ENCODE peak calls at places on chromosomes 4 and X, in eight cellular contexts. One of them, this sample, is unnamed.

GRCh38 chrX:101230636-101231035 is 11.1 kb downstream of the DRP2 start:
- DNase-seq in A549: no peak
- DNase-seq in heart right ventricle: no peak
- DNase-seq in naive thymus-derived CD4-positive, alpha-beta T cell: no peak
- DNase-seq in right lobe of liver: no peak
- DNase-seq in endodermal cell: no peak
- DNase-seq in upper lobe of right lung: no peak
- DNase-seq in OCI-LY7: no peak
- DNase-seq in this sample: no peak

GRCh38 chrX:40012800-40013682 is 84.7 kb downstream of the BCOR start:
- DNase-seq in endodermal cell: peak; percentile 84
- DNase-seq in OCI-LY7: peak; percentile 77
- DNase-seq in heart right ventricle: peak; percentile 75
- DNase-seq in upper lobe of right lung: peak; percentile 76
- DNase-seq in naive thymus-derived CD4-positive, alpha-beta T cell: peak; percentile 18
- DNase-seq in right lobe of liver: peak; percentile 65
- DNase-seq in A549: peak; percentile 62
- DNase-seq in this sample: peak; percentile 83

GRCh38 chr4:36288727-36289126 is 7.3 kb downstream of the DTHD1 start:
- DNase-seq in upper lobe of right lung: no peak
- DNase-seq in OCI-LY7: no peak
- DNase-seq in A549: no peak
- DNase-seq in endodermal cell: no peak
- DNase-seq in right lobe of liver: no peak
- DNase-seq in heart right ventricle: no peak
- DNase-seq in naive thymus-derived CD4-positive, alpha-beta T cell: no peak
- DNase-seq in this sample: no peak

GRCh38 chrX:136021903-136022302 is 36.7 kb downstream of the SLC9A6 start:
- DNase-seq in naive thymus-derived CD4-positive, alpha-beta T cell: no peak
- DNase-seq in endodermal cell: no peak
- DNase-seq in right lobe of liver: no peak
- DNase-seq in upper lobe of right lung: no peak
- DNase-seq in heart right ventricle: no peak
- DNase-seq in A549: no peak
- DNase-seq in OCI-LY7: no peak
- DNase-seq in this sample: no peak

GRCh38 chrX:154409222-154409871 is at the start of gene DNASE1L1:
- DNase-seq in A549: peak; percentile 91
- DNase-seq in endodermal cell: peak; percentile 97
- DNase-seq in naive thymus-derived CD4-positive, alpha-beta T cell: no peak
- DNase-seq in right lobe of liver: peak; percentile 82
- DNase-seq in upper lobe of right lung: peak; percentile 92
- DNase-seq in heart right ventricle: peak; percentile 83
- DNase-seq in OCI-LY7: no peak
- DNase-seq in this sample: peak; percentile 94

GRCh38 chrX:43880439-43880838 is 1.8 kb downstream of the MAOB start:
- DNase-seq in OCI-LY7: no peak
- DNase-seq in endodermal cell: no peak
- DNase-seq in naive thymus-derived CD4-positive, alpha-beta T cell: no peak
- DNase-seq in A549: no peak
- DNase-seq in upper lobe of right lung: no peak
- DNase-seq in heart right ventricle: no peak
- DNase-seq in right lobe of liver: no peak
- DNase-seq in this sample: no peak

GRCh38 chr4:171719691-171720090 is 93.5 kb upstream of the GALNTL6 start:
- DNase-seq in OCI-LY7: no peak
- DNase-seq in naive thymus-derived CD4-positive, alpha-beta T cell: no peak
- DNase-seq in A549: no peak
- DNase-seq in heart right ventricle: no peak
- DNase-seq in endodermal cell: no peak
- DNase-seq in upper lobe of right lung: no peak
- DNase-seq in right lobe of liver: no peak
- DNase-seq in this sample: no peak

GRCh38 chr4:119683518-119683917 is 54.9 kb upstream of the PDE5A start:
- DNase-seq in heart right ventricle: no peak
- DNase-seq in naive thymus-derived CD4-positive, alpha-beta T cell: no peak
- DNase-seq in upper lobe of right lung: no peak
- DNase-seq in A549: peak; percentile 37
- DNase-seq in endodermal cell: no peak
- DNase-seq in OCI-LY7: no peak
- DNase-seq in right lobe of liver: no peak
- DNase-seq in this sample: no peak

GRCh38 chrX:22575161-22575845 is 302.6 kb downstream of the CBLL2 start:
- DNase-seq in A549: no peak
- DNase-seq in right lobe of liver: no peak
- DNase-seq in OCI-LY7: no peak
- DNase-seq in upper lobe of right lung: no peak
- DNase-seq in naive thymus-derived CD4-positive, alpha-beta T cell: no peak
- DNase-seq in heart right ventricle: no peak
- DNase-seq in endodermal cell: no peak
- DNase-seq in this sample: no peak

GRCh38 chrX:110320588-110320987 is 2.7 kb upstream of the AMMECR1 start:
- DNase-seq in A549: no peak
- DNase-seq in right lobe of liver: no peak
- DNase-seq in heart right ventricle: no peak
- DNase-seq in naive thymus-derived CD4-positive, alpha-beta T cell: no peak
- DNase-seq in endodermal cell: no peak
- DNase-seq in OCI-LY7: no peak
- DNase-seq in upper lobe of right lung: no peak
- DNase-seq in this sample: no peak

GRCh38 chr4:123478859-123479345 is 82.3 kb downstream of the SPRY1 start:
- DNase-seq in A549: no peak
- DNase-seq in heart right ventricle: no peak
- DNase-seq in endodermal cell: no peak
- DNase-seq in right lobe of liver: peak; percentile 21
- DNase-seq in upper lobe of right lung: peak; percentile 80
- DNase-seq in naive thymus-derived CD4-positive, alpha-beta T cell: no peak
- DNase-seq in OCI-LY7: peak; percentile 78
- DNase-seq in this sample: no peak

GRCh38 chrX:71911023-71911730 is 532 bp downstream of the NHSL2 start:
- DNase-seq in endodermal cell: peak; percentile 87
- DNase-seq in A549: peak; percentile 64
- DNase-seq in upper lobe of right lung: no peak
- DNase-seq in OCI-LY7: no peak
- DNase-seq in heart right ventricle: no peak
- DNase-seq in right lobe of liver: peak; percentile 43
- DNase-seq in naive thymus-derived CD4-positive, alpha-beta T cell: no peak
- DNase-seq in this sample: no peak

GRCh38 chr4:52659722-52660261 is 691 bp upstream of the USP46 start:
- DNase-seq in endodermal cell: peak; percentile 70
- DNase-seq in upper lobe of right lung: peak; percentile 84
- DNase-seq in naive thymus-derived CD4-positive, alpha-beta T cell: no peak
- DNase-seq in heart right ventricle: peak; percentile 74
- DNase-seq in OCI-LY7: peak; percentile 26
- DNase-seq in right lobe of liver: peak; percentile 79
- DNase-seq in A549: peak; percentile 21
- DNase-seq in this sample: peak; percentile 76

GRCh38 chrX:87063622-87064021 is 454.0 kb upstream of the KLHL4 start:
- DNase-seq in right lobe of liver: no peak
- DNase-seq in endodermal cell: no peak
- DNase-seq in upper lobe of right lung: no peak
- DNase-seq in heart right ventricle: no peak
- DNase-seq in A549: no peak
- DNase-seq in naive thymus-derived CD4-positive, alpha-beta T cell: no peak
- DNase-seq in OCI-LY7: no peak
- DNase-seq in this sample: no peak

GRCh38 chr4:153988446-153988845 is 199.6 kb upstream of the SFRP2 start:
- DNase-seq in upper lobe of right lung: no peak
- DNase-seq in naive thymus-derived CD4-positive, alpha-beta T cell: no peak
- DNase-seq in heart right ventricle: no peak
- DNase-seq in A549: no peak
- DNase-seq in OCI-LY7: no peak
- DNase-seq in right lobe of liver: no peak
- DNase-seq in endodermal cell: no peak
- DNase-seq in this sample: no peak

GRCh38 chr4:76977731-76978350 is 28.3 kb downstream of the SEPTIN11 start:
- DNase-seq in upper lobe of right lung: no peak
- DNase-seq in right lobe of liver: no peak
- DNase-seq in OCI-LY7: no peak
- DNase-seq in heart right ventricle: no peak
- DNase-seq in naive thymus-derived CD4-positive, alpha-beta T cell: no peak
- DNase-seq in endodermal cell: no peak
- DNase-seq in A549: no peak
- DNase-seq in this sample: no peak

GRCh38 chrX:129540068-129540653 is at the start of gene OCRL:
- DNase-seq in A549: peak; percentile 72
- DNase-seq in naive thymus-derived CD4-positive, alpha-beta T cell: peak; percentile 45
- DNase-seq in right lobe of liver: peak; percentile 71
- DNase-seq in heart right ventricle: peak; percentile 61
- DNase-seq in upper lobe of right lung: peak; percentile 85
- DNase-seq in endodermal cell: peak; percentile 89
- DNase-seq in OCI-LY7: peak; percentile 74
- DNase-seq in this sample: peak; percentile 79

GRCh38 chr4:176380352-176381157 is 60.8 kb downstream of the SPCS3 start:
- DNase-seq in endodermal cell: no peak
- DNase-seq in A549: no peak
- DNase-seq in right lobe of liver: no peak
- DNase-seq in naive thymus-derived CD4-positive, alpha-beta T cell: no peak
- DNase-seq in heart right ventricle: no peak
- DNase-seq in upper lobe of right lung: no peak
- DNase-seq in OCI-LY7: no peak
- DNase-seq in this sample: no peak

GRCh38 chrX:24900234-24900633 is 115.5 kb downstream of the ARX start:
- DNase-seq in upper lobe of right lung: no peak
- DNase-seq in right lobe of liver: no peak
- DNase-seq in A549: no peak
- DNase-seq in endodermal cell: no peak
- DNase-seq in heart right ventricle: no peak
- DNase-seq in naive thymus-derived CD4-positive, alpha-beta T cell: no peak
- DNase-seq in OCI-LY7: no peak
- DNase-seq in this sample: no peak

GRCh38 chrX:83008415-83008814 is 499.7 kb upstream of the POU3F4 start:
- DNase-seq in endodermal cell: no peak
- DNase-seq in right lobe of liver: no peak
- DNase-seq in OCI-LY7: peak; percentile 37
- DNase-seq in A549: peak; percentile 1
- DNase-seq in naive thymus-derived CD4-positive, alpha-beta T cell: no peak
- DNase-seq in upper lobe of right lung: no peak
- DNase-seq in heart right ventricle: no peak
- DNase-seq in this sample: no peak

GRCh38 chrX:150362599-150363481 is at the start of gene MAMLD1:
- DNase-seq in right lobe of liver: peak; percentile 80
- DNase-seq in naive thymus-derived CD4-positive, alpha-beta T cell: peak; percentile 31
- DNase-seq in OCI-LY7: no peak
- DNase-seq in A549: peak; percentile 82
- DNase-seq in upper lobe of right lung: peak; percentile 82
- DNase-seq in heart right ventricle: peak; percentile 68
- DNase-seq in endodermal cell: peak; percentile 71
- DNase-seq in this sample: peak; percentile 71

GRCh38 chr4:168441412-168441811 is 38.9 kb downstream of the DDX60L start:
- DNase-seq in naive thymus-derived CD4-positive, alpha-beta T cell: no peak
- DNase-seq in endodermal cell: no peak
- DNase-seq in OCI-LY7: no peak
- DNase-seq in upper lobe of right lung: no peak
- DNase-seq in heart right ventricle: no peak
- DNase-seq in A549: no peak
- DNase-seq in right lobe of liver: no peak
- DNase-seq in this sample: no peak

GRCh38 chrX:21865436-21865835 is 9.6 kb downstream of the YY2 start:
- DNase-seq in A549: no peak
- DNase-seq in right lobe of liver: no peak
- DNase-seq in OCI-LY7: no peak
- DNase-seq in upper lobe of right lung: no peak
- DNase-seq in heart right ventricle: no peak
- DNase-seq in endodermal cell: no peak
- DNase-seq in naive thymus-derived CD4-positive, alpha-beta T cell: no peak
- DNase-seq in this sample: no peak

DNA sequence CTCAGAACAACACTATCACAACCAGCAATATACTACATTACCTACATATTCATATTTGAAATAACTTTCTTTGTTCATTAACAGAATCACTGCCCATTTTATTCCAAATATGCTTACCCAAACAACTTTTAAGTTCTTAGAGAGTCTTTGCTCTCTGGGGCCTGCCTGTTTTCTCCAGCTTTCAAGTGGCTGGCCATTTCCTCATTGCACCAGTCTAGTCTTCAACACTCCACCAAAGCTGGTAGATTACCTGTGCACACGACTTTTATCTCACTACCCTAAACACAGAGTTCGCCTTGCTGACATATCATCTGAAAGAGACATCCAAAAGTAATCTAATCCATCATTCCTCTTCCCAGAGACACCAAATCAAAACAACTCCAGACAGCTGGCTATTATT is 66.2 kb downstream of the PRDM5 start:
- DNase-seq in naive thymus-derived CD4-positive, alpha-beta T cell: no peak
- DNase-seq in A549: no peak
- DNase-seq in heart right ventricle: no peak
- DNase-seq in upper lobe of right lung: no peak
- DNase-seq in right lobe of liver: no peak
- DNase-seq in OCI-LY7: no peak
- DNase-seq in endodermal cell: no peak
- DNase-seq in this sample: no peak
- H3K4me1 ChIP-seq in naive thymus-derived CD4-positive, alpha-beta T cell: no peaks in the 10 kb centered on the region
- H3K4me1 ChIP-seq in A549: no peaks in the 10 kb centered on the region
- H3K4me1 ChIP-seq in heart right ventricle: no peaks in the 10 kb centered on the region
- H3K4me1 ChIP-seq in upper lobe of right lung: peaks cover 5% of the 10 kb centered on the region
- H3K4me1 ChIP-seq in right lobe of liver: no peaks in the 10 kb centered on the region
- H3K4me1 ChIP-seq in OCI-LY7: peaks cover 33% of the 10 kb centered on the region
- H3K4me1 ChIP-seq in endodermal cell: no peaks in the 10 kb centered on the region
- H3K4me1 ChIP-seq in this sample: no peaks in the 10 kb centered on the region

GRCh38 chr4:41044791-41045190 is 169.6 kb downstream of the APBB2 start:
- DNase-seq in naive thymus-derived CD4-positive, alpha-beta T cell: no peak
- DNase-seq in right lobe of liver: no peak
- DNase-seq in upper lobe of right lung: no peak
- DNase-seq in OCI-LY7: no peak
- DNase-seq in A549: no peak
- DNase-seq in endodermal cell: no peak
- DNase-seq in heart right ventricle: no peak
- DNase-seq in this sample: no peak
- H3K4me1 ChIP-seq in naive thymus-derived CD4-positive, alpha-beta T cell: no peaks in the 10 kb centered on the region
- H3K4me1 ChIP-seq in right lobe of liver: no peaks in the 10 kb centered on the region
- H3K4me1 ChIP-seq in upper lobe of right lung: no peaks in the 10 kb centered on the region
- H3K4me1 ChIP-seq in OCI-LY7: no peaks in the 10 kb centered on the region
- H3K4me1 ChIP-seq in A549: no peaks in the 10 kb centered on the region
- H3K4me1 ChIP-seq in endodermal cell: no peaks in the 10 kb centered on the region
- H3K4me1 ChIP-seq in heart right ventricle: peaks cover 13% of the 10 kb centered on the region
- H3K4me1 ChIP-seq in this sample: no peaks in the 10 kb centered on the region

DNA sequence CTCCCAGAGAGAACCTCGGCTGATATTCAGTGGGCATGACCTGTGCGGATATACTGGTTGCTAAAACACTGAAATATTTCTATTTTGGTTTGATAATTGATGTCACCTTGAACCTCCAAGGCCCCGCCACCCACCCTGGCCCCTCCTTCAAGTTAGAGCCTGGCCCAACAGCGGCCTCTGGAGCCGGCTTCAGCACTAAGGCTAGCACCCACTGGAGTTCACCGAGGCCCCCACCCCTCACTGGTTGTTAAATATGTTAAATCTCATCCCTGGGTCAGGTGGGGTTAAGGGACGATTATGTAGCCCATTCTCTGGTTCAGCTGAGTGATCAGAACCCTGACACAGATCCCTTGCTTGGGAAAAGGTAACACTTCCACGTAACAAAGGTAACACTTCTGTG is 24.3 kb downstream of the SEL1L3 start:
- DNase-seq in naive thymus-derived CD4-positive, alpha-beta T cell: no peak
- DNase-seq in heart right ventricle: no peak
- DNase-seq in right lobe of liver: no peak
- DNase-seq in A549: no peak
- DNase-seq in endodermal cell: peak; percentile 77
- DNase-seq in OCI-LY7: no peak
- DNase-seq in upper lobe of right lung: no peak
- DNase-seq in this sample: no peak
- H3K4me1 ChIP-seq in naive thymus-derived CD4-positive, alpha-beta T cell: peaks cover 5% of the 10 kb centered on the region
- H3K4me1 ChIP-seq in heart right ventricle: peaks cover 4% of the 10 kb centered on the region
- H3K4me1 ChIP-seq in right lobe of liver: no peaks in the 10 kb centered on the region
- H3K4me1 ChIP-seq in A549: no peaks in the 10 kb centered on the region
- H3K4me1 ChIP-seq in endodermal cell: no peaks in the 10 kb centered on the region
- H3K4me1 ChIP-seq in OCI-LY7: peaks cover 16% of the 10 kb centered on the region
- H3K4me1 ChIP-seq in upper lobe of right lung: peaks cover 10% of the 10 kb centered on the region
- H3K4me1 ChIP-seq in this sample: peaks cover 4% of the 10 kb centered on the region

GRCh38 chr4:38242822-38243384 is 282.7 kb downstream of the PTTG2 start:
- DNase-seq in naive thymus-derived CD4-positive, alpha-beta T cell: peak; percentile 24
- DNase-seq in OCI-LY7: no peak
- DNase-seq in right lobe of liver: no peak
- DNase-seq in endodermal cell: no peak
- DNase-seq in upper lobe of right lung: no peak
- DNase-seq in A549: no peak
- DNase-seq in heart right ventricle: no peak
- DNase-seq in this sample: no peak
- H3K4me1 ChIP-seq in naive thymus-derived CD4-positive, alpha-beta T cell: no peaks in the 10 kb centered on the region
- H3K4me1 ChIP-seq in OCI-LY7: no peaks in the 10 kb centered on the region
- H3K4me1 ChIP-seq in right lobe of liver: no peaks in the 10 kb centered on the region
- H3K4me1 ChIP-seq in endodermal cell: no peaks in the 10 kb centered on the region
- H3K4me1 ChIP-seq in upper lobe of right lung: no peaks in the 10 kb centered on the region
- H3K4me1 ChIP-seq in A549: no peaks in the 10 kb centered on the region
- H3K4me1 ChIP-seq in heart right ventricle: no peaks in the 10 kb centered on the region
- H3K4me1 ChIP-seq in this sample: peaks cover 6% of the 10 kb centered on the region